ENCODE peak calls at places on chromosomes 3 and 15, in five cellular contexts. D is left ventricle myocardium inferior, Y is mammary epithelial cell, X is upper lobe of right lung, U is psoas muscle. N is an unnamed sample.

GRCh38 chr3:188151438-188151837 is 2.5 kb upstream of the LPP start:
- DNase-seq in Y (no peak), X (no peak), D (no peak), U (no peak), N (no peak)

GRCh38 chr15:57662802-57663201 is 43.7 kb upstream of the POLR2M start:
- DNase-seq in D (no peak), X (no peak), Y (no peak), U (no peak), N (no peak)

GRCh38 chr3:109224333-109224732 is 87.8 kb downstream of the C3orf85 start:
- DNase-seq in X (no peak), D (no peak), Y (no peak), U (no peak), N (no peak)

GRCh38 chr15:79884204-79884596 is 12.6 kb downstream of the MTHFS start:
- DNase-seq in U (no peak), D (no peak), Y (no peak), X (no peak), N (no peak)

GRCh38 chr3:108552267-108553159 is 36.7 kb downstream of the CIP2A start:
- DNase-seq in D (no peak), Y (peak; percentile 21), X (no peak), U (no peak), N (no peak)

GRCh38 chr15:67825880-67826716 is 789 bp downstream of the SKOR1 start:
- DNase-seq in X (no peak), U (peak; percentile 52), D (no peak), Y (no peak), N (no peak)

GRCh38 chr3:109072208-109072607 is 45.7 kb downstream of the MORC1 start:
- DNase-seq in U (no peak), Y (no peak), X (no peak), D (no peak), N (no peak)

GRCh38 chr3:75042941-75043340 is 428.5 kb upstream of the CNTN3 start:
- DNase-seq in Y (no peak), U (no peak), D (no peak), X (no peak), N (no peak)

GRCh38 chr3:32403663-32404062 is 12.0 kb downstream of the CMTM7 start:
- DNase-seq in D (no peak), Y (peak; percentile 72), U (no peak), X (no peak), N (no peak)

GRCh38 chr3:126261037-126261436 is 80.7 kb upstream of the ALDH1L1 start:
- DNase-seq in U (peak; percentile 86), Y (no peak), D (peak; percentile 73), X (peak; percentile 73), N (no peak)

GRCh38 chr3:185846041-185846440 is 21.2 kb upstream of the IGF2BP2 start:
- DNase-seq in D (no peak), U (no peak), X (no peak), Y (no peak), N (no peak)

GRCh38 chr3:123951522-123952447 is 9.2 kb downstream of the CCDC14 start:
- DNase-seq in X (no peak), D (no peak), U (no peak), Y (no peak), N (no peak)

GRCh38 chr3:53071882-53072431 is 26.1 kb upstream of the SFMBT1 start:
- DNase-seq in D (no peak), U (no peak), Y (no peak), X (no peak), N (no peak)

GRCh38 chr3:106850429-106850828 is 526.8 kb upstream of the CCDC54 start:
- DNase-seq in Y (no peak), X (no peak), D (no peak), U (no peak), N (no peak)

GRCh38 chr15:92883643-92884458 is 16.3 kb upstream of the CHD2 start:
- DNase-seq in U (no peak), Y (peak; percentile 53), D (no peak), X (no peak), N (no peak)

GRCh38 chr3:73072634-73073033 is 11.2 kb downstream of the EBLN2 start:
- DNase-seq in Y (no peak), D (no peak), X (no peak), U (no peak), N (no peak)

GRCh38 chr15:90001683-90002427 is 731 bp downstream of the ZNF710 start:
- DNase-seq in D (peak; percentile 66), U (peak; percentile 81), X (peak; percentile 88), Y (peak; percentile 59), N (peak; percentile 59)

GRCh38 chr3:43893721-43894120 is 203.0 kb downstream of the ABHD5 start:
- DNase-seq in Y (no peak), X (no peak), U (no peak), D (no peak), N (no peak)

GRCh38 chr3:142445816-142446254 is 2.0 kb downstream of the XRN1 start:
- DNase-seq in D (no peak), Y (peak; percentile 59), X (no peak), U (no peak), N (no peak)

GRCh38 chr15:35439291-35439690 is 106.7 kb downstream of the DPH6 start:
- DNase-seq in D (no peak), X (no peak), U (no peak), Y (no peak), N (no peak)

GRCh38 chr15:99181544-99181943 is 67.8 kb downstream of the TTC23 start:
- DNase-seq in X (no peak), D (no peak), U (peak; percentile 88), Y (no peak), N (peak; percentile 42)

GRCh38 chr3:189710620-189711388 is 79.6 kb downstream of the TP63 start:
- DNase-seq in X (no peak), D (no peak), U (peak; percentile 71), Y (peak; percentile 96), N (no peak)

GRCh38 chr3:40262331-40262730 is 47.2 kb upstream of the EIF1B start:
- DNase-seq in X (no peak), U (no peak), D (no peak), Y (no peak), N (no peak)

GRCh38 chr3:45555154-45555591 is 39.4 kb upstream of the LIMD1 start:
- DNase-seq in Y (peak; percentile 34), X (no peak), U (peak; percentile 71), D (no peak), N (no peak)
- H3K4me1 ChIP-seq in Y (peaks cover 50% of the 10 kb centered on the region), X (peaks cover 49% of the 10 kb centered on the region), U (peaks cover 79% of the 10 kb centered on the region), D (peaks cover 80% of the 10 kb centered on the region), N (peaks cover 76% of the 10 kb centered on the region)

GRCh38 chr15:62149729-62150128 is 15.4 kb downstream of the C2CD4B start:
- DNase-seq in U (no peak), D (no peak), Y (no peak), X (no peak), N (no peak)
- H3K4me3 ChIP-seq in U (no peak overlapping the region), D (no peak overlapping the region), Y (no peak overlapping the region), X (no peak overlapping the region), N (no peak overlapping the region)

GRCh38 chr15:63048115-63048985 is 5.8 kb downstream of the TPM1 start:
- DNase-seq in Y (peak; percentile 89), U (peak; percentile 97), X (peak; percentile 97), D (peak; percentile 92), N (peak; percentile 87)

GRCh38 chr15:63049747-63050439 is 7.3 kb downstream of the TPM1 start:
- DNase-seq in D (no peak), X (no peak), Y (no peak), U (no peak), N (no peak)

GRCh38 chr15:63047792-63048114 is 5.2 kb downstream of the TPM1 start:
- DNase-seq in U (no peak), Y (no peak), X (no peak), D (no peak), N (no peak)

GRCh38 chr15:63050737-63051700 is 8.5 kb downstream of the TPM1 start:
- DNase-seq in Y (no peak), X (no peak), U (no peak), D (no peak), N (no peak)

GRCh38 chr15:63048986-63049665 is 6.6 kb downstream of the TPM1 start:
- DNase-seq in D (peak; percentile 59), X (peak; percentile 72), U (peak; percentile 74), Y (peak; percentile 64), N (peak; percentile 53)
- H3K4me1 ChIP-seq in D (peaks cover 92% of the 10 kb centered on the region), X (peaks cover 56% of the 10 kb centered on the region), U (peaks cover 70% of the 10 kb centered on the region), Y (peaks cover 58% of the 10 kb centered on the region), N (peaks cover 25% of the 10 kb centered on the region)

GRCh38 chr3:197737749-197738462 is 1.2 kb upstream of the RUBCN start:
- DNase-seq in U (no peak), Y (no peak), D (no peak), X (no peak), N (no peak)
- H3K4me3 ChIP-seq in U (peak overlapping the region; percentile 89), Y (peak overlapping the region; percentile 53), D (peak overlapping the region; percentile 83), X (peak overlapping the region; percentile 95), N (peak overlapping the region; percentile 93)

GRCh38 chr15:39362832-39363561 is 217.9 kb upstream of the THBS1 start:
- DNase-seq in X (no peak), U (no peak), Y (no peak), D (no peak), N (no peak)
- H3K4me1 ChIP-seq in X (peaks cover 7% of the 10 kb centered on the region), U (no peaks in the 10 kb centered on the region), Y (peaks cover 12% of the 10 kb centered on the region), D (peaks cover 18% of the 10 kb centered on the region), N (peaks cover 18% of the 10 kb centered on the region)

GRCh38 chr3:46208167-46208704 is at the start of gene CCR1:
- DNase-seq in Y (peak; percentile 46), X (peak; percentile 79), U (peak; percentile 62), D (peak; percentile 51), N (peak; percentile 36)
- H3K4me3 ChIP-seq in Y (no peak within 1 kb of the TSS), X (peak within 1 kb of the TSS; percentile 43), U (peak within 1 kb of the TSS; percentile 46), D (peak within 1 kb of the TSS; percentile 40), N (no peak within 1 kb of the TSS)

GRCh38 chr3:56915969-56916586 is 114.3 kb upstream of the ARHGEF3 start:
- DNase-seq in X (no peak), Y (no peak), U (no peak), D (peak; percentile 30), N (peak; percentile 25)
- H3K4me1 ChIP-seq in X (peaks cover 21% of the 10 kb centered on the region), Y (no peaks in the 10 kb centered on the region), U (peaks cover 6% of the 10 kb centered on the region), D (peaks cover 33% of the 10 kb centered on the region), N (peaks cover 41% of the 10 kb centered on the region)

GRCh38 chr15:39581501-39582285 is 814 bp downstream of the THBS1 start:
- DNase-seq in X (peak; percentile 80), D (peak; percentile 50), U (no peak), Y (peak; percentile 80), N (peak; percentile 44)

GRCh38 chr15:39583586-39584265 is 2.8 kb downstream of the THBS1 start:
- DNase-seq in U (no peak), X (no peak), D (no peak), Y (peak; percentile 78), N (no peak)

GRCh38 chr15:39582977-39583585 is 2.2 kb downstream of the THBS1 start:
- DNase-seq in U (no peak), X (no peak), Y (peak; percentile 54), D (no peak), N (no peak)

GRCh38 chr15:39580630-39581500 is at the start of gene THBS1:
- DNase-seq in D (peak; percentile 87), U (peak; percentile 84), Y (peak; percentile 96), X (peak; percentile 94), N (peak; percentile 87)

DNA sequence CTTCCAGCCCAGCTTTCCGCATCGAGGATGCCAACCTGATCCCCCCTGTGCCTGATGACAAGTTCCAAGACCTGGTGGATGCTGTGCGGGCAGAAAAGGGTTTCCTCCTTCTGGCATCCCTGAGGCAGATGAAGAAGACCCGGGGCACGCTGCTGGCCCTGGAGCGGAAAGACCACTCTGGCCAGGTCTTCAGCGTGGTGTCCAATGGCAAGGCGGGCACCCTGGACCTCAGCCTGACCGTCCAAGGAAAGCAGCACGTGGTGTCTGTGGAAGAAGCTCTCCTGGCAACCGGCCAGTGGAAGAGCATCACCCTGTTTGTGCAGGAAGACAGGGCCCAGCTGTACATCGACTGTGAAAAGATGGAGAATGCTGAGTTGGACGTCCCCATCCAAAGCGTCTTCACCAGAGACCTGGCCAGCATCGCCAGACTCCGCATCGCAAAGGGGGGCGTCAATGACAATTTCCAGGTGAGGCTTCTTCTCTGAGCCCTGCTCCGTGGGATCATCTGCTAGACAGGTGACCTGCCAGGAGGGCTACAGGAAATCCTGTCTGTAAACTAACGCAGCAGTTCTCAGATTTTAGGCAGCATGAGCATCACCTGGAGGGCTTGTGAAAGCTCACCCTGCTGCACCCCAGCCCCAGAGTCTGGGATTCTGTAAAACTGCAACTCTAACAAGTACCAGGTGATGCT is 1.6 kb downstream of the THBS1 start:
- DNase-seq in X (no peak), U (no peak), D (no peak), Y (peak; percentile 74), N (no peak)
- H3K4me3 ChIP-seq in X (peak overlapping the region; percentile 60), U (peak overlapping the region; percentile 65), D (peak overlapping the region; percentile 78), Y (peak overlapping the region; percentile 67), N (peak overlapping the region; percentile 58)